ENCODE peak calls at places on chromosomes 3 and 15, in four cellular contexts. G is ovary, K is stomach, U is tibial nerve. S is an unnamed sample.

GRCh38 chr15:90552162-90552928 is 22.6 kb downstream of the CRTC3 start:
- DNase-seq in U (no peak), G (peak; percentile 48), K (no peak), S (no peak)

GRCh38 chr15:95174281-95174680 is 942.9 kb downstream of the MCTP2 start:
- DNase-seq in K (no peak), U (peak; percentile 35), G (no peak), S (no peak)

GRCh38 chr15:55319537-55320325 is 709 bp downstream of the PIGB start:
- DNase-seq in G (no peak), U (peak; percentile 14), K (peak; percentile 48), S (no peak)

GRCh38 chr3:46707601-46708011 is 6.4 kb downstream of the TMIE start:
- DNase-seq in U (no peak), G (no peak), K (no peak), S (no peak)

GRCh38 chr3:94036909-94037507 is 8.6 kb upstream of the STX19 start:
- DNase-seq in G (no peak), U (no peak), K (no peak), S (peak; percentile 16)

GRCh38 chr3:57556459-57557087 is 499 bp downstream of the PDE12 start:
- DNase-seq in U (no peak), K (peak; percentile 39), G (no peak), S (no peak)

GRCh38 chr3:33331414-33331813 is 54.2 kb downstream of the FBXL2 start:
- DNase-seq in U (no peak), K (no peak), G (no peak), S (no peak)

GRCh38 chr15:69305204-69305931 is 6.7 kb downstream of the PAQR5 start:
- DNase-seq in U (no peak), K (no peak), G (no peak), S (peak; percentile 95)

GRCh38 chr3:134350861-134351311 is 23.4 kb downstream of the AMOTL2 start:
- DNase-seq in U (no peak), G (no peak), K (peak; percentile 86), S (no peak)

GRCh38 chr3:156811092-156811862 is 14.9 kb upstream of the LEKR1 start:
- DNase-seq in K (no peak), G (no peak), U (no peak), S (no peak)

GRCh38 chr15:58453931-58454793 is 22.4 kb downstream of the LIPC start:
- DNase-seq in U (no peak), G (no peak), K (no peak), S (no peak)

GRCh38 chr3:30664884-30665283 is 58.5 kb downstream of the TGFBR2 start:
- DNase-seq in U (no peak), K (no peak), G (no peak), S (no peak)

GRCh38 chr15:64438653-64439447 is 21.5 kb upstream of the ZNF609 start:
- DNase-seq in U (no peak), G (no peak), K (no peak), S (no peak)

GRCh38 chr15:68330461-68330860 is 52.9 kb downstream of the FEM1B start:
- DNase-seq in U (no peak), K (no peak), G (no peak), S (no peak)

GRCh38 chr3:183298708-183299153 is 45.7 kb downstream of the B3GNT5 start:
- DNase-seq in K (no peak), G (peak; percentile 25), U (peak; percentile 23), S (peak; percentile 42)

GRCh38 chr15:60616147-60616546 is 137.2 kb upstream of the ICE2 start:
- DNase-seq in K (no peak), U (no peak), G (no peak), S (no peak)

GRCh38 chr15:47410243-47410642 is 307.1 kb upstream of the SEMA6D start:
- DNase-seq in G (no peak), U (no peak), K (no peak), S (no peak)

GRCh38 chr3:123869165-123869564 is 15.0 kb downstream of the MYLK start:
- DNase-seq in G (no peak), U (no peak), K (no peak), S (no peak)

GRCh38 chr15:28132524-28133275 is 33.6 kb upstream of the OCA2 start:
- DNase-seq in U (no peak), K (no peak), G (no peak), S (peak; percentile 69)

GRCh38 chr3:14150078-14150477 is 25.2 kb downstream of the TMEM43 start:
- DNase-seq in G (no peak), K (no peak), U (no peak), S (no peak)

GRCh38 chr3:39910828-39911464 is 101.5 kb downstream of the MYRIP start:
- DNase-seq in G (no peak), K (no peak), U (no peak), S (no peak)

GRCh38 chr3:32781211-32781968 is 36.4 kb upstream of the TRIM71 start:
- DNase-seq in U (peak; percentile 54), K (peak; percentile 79), G (peak; percentile 70), S (peak; percentile 68)

GRCh38 chr3:156604642-156605144 is 49.8 kb upstream of the SSR3 start:
- DNase-seq in G (no peak), K (no peak), U (no peak), S (no peak)

GRCh38 chr15:50685976-50686467 is 575 bp downstream of the TRPM7 start:
- DNase-seq in U (peak; percentile 33), K (peak; percentile 68), G (peak; percentile 65), S (peak; percentile 70)

GRCh38 chr3:56904526-56905245 is 102.9 kb upstream of the ARHGEF3 start:
- DNase-seq in U (no peak), K (no peak), G (no peak), S (no peak)

GRCh38 chr3:3119393-3119851 is 7.3 kb upstream of the TRNT1 start:
- DNase-seq in U (no peak), G (no peak), K (no peak), S (no peak)

GRCh38 chr3:133136114-133137041 is 98.2 kb downstream of the TMEM108 start:
- DNase-seq in U (no peak), G (no peak), K (no peak), S (no peak)

GRCh38 chr15:83108266-83109219 is 1.1 kb downstream of the TM6SF1 start:
- DNase-seq in K (peak; percentile 34), U (peak; percentile 35), G (no peak), S (peak; percentile 54)

GRCh38 chr3:129548566-129548965 is 5.6 kb downstream of the H1-8 start:
- DNase-seq in G (no peak), U (no peak), K (no peak), S (no peak)

GRCh38 chr3:141291610-141292345 is 60.2 kb downstream of the PXYLP1 start:
- DNase-seq in G (peak; percentile 48), U (no peak), K (no peak), S (no peak)

GRCh38 chr3:147392083-147392916 is 14.0 kb downstream of the ZIC4 start:
- DNase-seq in U (no peak), G (no peak), K (no peak), S (no peak)

GRCh38 chr3:52441772-52442332 is 3.1 kb downstream of the SEMA3G start:
- DNase-seq in G (no peak), K (no peak), U (no peak), S (no peak)

GRCh38 chr3:194928831-194929594 is 243.3 kb downstream of the FAM43A start:
- DNase-seq in U (peak; percentile 48), K (no peak), G (no peak), S (no peak)

GRCh38 chr3:115943579-115943978 is 320.3 kb downstream of the GAP43 start:
- DNase-seq in U (no peak), G (no peak), K (no peak), S (no peak)

GRCh38 chr15:48177383-48177874 is 666 bp downstream of the MYEF2 start:
- DNase-seq in G (no peak), K (no peak), U (no peak), S (no peak)

GRCh38 chr15:53658827-53659226 is 100.6 kb downstream of the WDR72 start:
- DNase-seq in G (no peak), U (no peak), K (no peak), S (no peak)

DNA sequence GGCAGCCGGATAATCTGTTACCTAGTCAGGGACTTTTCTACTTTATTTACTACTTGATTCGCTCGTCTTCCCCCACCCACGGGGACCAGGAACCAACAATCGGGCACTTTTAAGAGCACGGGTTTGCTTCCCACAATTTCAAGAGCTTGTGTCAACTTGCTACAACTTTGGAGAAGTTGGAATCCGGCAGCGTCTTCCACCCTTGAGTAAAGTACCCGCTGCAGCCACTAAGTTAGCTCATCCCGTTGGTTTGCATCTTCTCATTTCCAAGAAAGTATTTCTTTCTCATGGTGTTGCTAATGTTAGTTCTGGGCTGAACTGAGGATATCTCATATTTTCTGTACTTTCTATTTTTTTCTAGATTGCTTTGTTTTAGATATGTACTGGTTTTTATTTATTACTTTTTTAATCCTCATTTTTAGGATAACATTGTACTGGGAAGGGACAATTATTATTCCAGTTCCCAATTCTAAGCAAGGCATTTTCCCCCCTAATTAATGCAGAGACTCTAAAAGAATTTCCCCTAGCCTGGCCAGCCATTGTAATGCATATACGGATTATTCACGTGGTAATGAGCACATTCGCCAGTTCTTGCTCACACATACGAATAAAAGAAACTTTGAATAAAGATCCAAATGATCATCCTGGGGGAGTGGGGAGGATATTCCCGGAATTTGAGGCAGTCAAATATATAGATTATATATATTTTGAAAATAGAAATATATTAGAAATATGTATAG is 4.0 kb downstream of the SOX2 start:
- DNase-seq in U (no peak), G (no peak), K (no peak), S (no peak)
- H3K27me3 ChIP-seq in U (no peaks in the 10 kb centered on the region), G (peaks cover 6% of the 10 kb centered on the region), K (peaks cover 76% of the 10 kb centered on the region), S (peaks cover 96% of the 10 kb centered on the region)

GRCh38 chr15:87483468-87483867 is 773.1 kb downstream of the NTRK3 start:
- DNase-seq in G (no peak), U (no peak), K (no peak), S (no peak)
- H3K27ac ChIP-seq in G (no peak overlapping the region), U (no peak overlapping the region), K (no peak overlapping the region), S (no peak overlapping the region)

GRCh38 chr3:161217496-161217895 is 3.6 kb upstream of the NMD3 start:
- DNase-seq in K (no peak), G (no peak), U (no peak), S (no peak)

GRCh38 chr3:161221881-161222600 is 930 bp downstream of the NMD3 start:
- DNase-seq in U (peak; percentile 24), K (no peak), G (peak; percentile 20), S (peak; percentile 38)

GRCh38 chr3:161219495-161219894 is 1.6 kb upstream of the NMD3 start:
- DNase-seq in G (no peak), K (no peak), U (no peak), S (no peak)

GRCh38 chr3:161222662-161223061 is 1.6 kb downstream of the NMD3 start:
- DNase-seq in G (no peak), U (no peak), K (no peak), S (no peak)

GRCh38 chr3:161220850-161221753 is at the start of gene NMD3:
- DNase-seq in U (peak; percentile 94), G (peak; percentile 96), K (peak; percentile 96), S (peak; percentile 94)
- TF ChIP-seq POLR2A in U (peak; percentile 55), G (peak; percentile 76), K (no peak), S (peak; percentile 78)

GRCh38 chr3:149473991-149474819 is at the start of gene TM4SF4:
- DNase-seq in K (no peak), U (no peak), G (no peak), S (no peak)
- H3K27me3 ChIP-seq in K (no peaks in the 10 kb centered on the region), U (no peaks in the 10 kb centered on the region), G (no peaks in the 10 kb centered on the region), S (no peaks in the 10 kb centered on the region)

GRCh38 chr15:92892201-92892555 is 7.9 kb upstream of the CHD2 start:
- DNase-seq in K (no peak), U (no peak), G (no peak), S (no peak)
- H3K27ac ChIP-seq in K (peak overlapping the region; percentile 70), U (no peak overlapping the region), G (no peak overlapping the region), S (no peak overlapping the region)